ENCODE peak calls at places on chromosomes 1 and 21, in eight cellular contexts. H is activated T-helper 1 cell treated with anti-CD3 and anti-CD28 coated beads, Interleukin-2, amount 50 U/mL, for 16 hours; D is astrocyte of the spinal cord; J is upper lobe of left lung; R is NCI-H2029; K is MCF 10A; Z is T-helper 2 cell; M is activated CD8-positive, alpha-beta T cell treated with anti-CD3 and anti-CD28 coated beads for 36 hours. Y is an unnamed sample.

GRCh38 chr1:236501093-236501492 is 22.7 kb upstream of the LGALS8 start:
- DNase-seq in H (no peak), D (no peak), J (no peak), R (no peak), K (no peak), Z (no peak), M (no peak), Y (no peak)

GRCh38 chr1:104780470-104781078 is 1030.9 kb downstream of the AMY1C start:
- DNase-seq in H (no peak), D (peak), J (no peak), R (peak), K (peak), Z (no peak), M (peak), Y (no peak)

GRCh38 chr1:108079550-108079949 is 114.6 kb upstream of the VAV3 start:
- DNase-seq in H (no peak), D (no peak), J (no peak), R (no peak), K (no peak), Z (peak), M (peak), Y (no peak)

GRCh38 chr1:41238311-41239094 is 3.6 kb downstream of the SCMH1 start:
- DNase-seq in H (no peak), D (peak), J (no peak), R (no peak), K (peak), Z (no peak), M (peak), Y (no peak)

GRCh38 chr1:109272021-109272799 is 10.7 kb downstream of the PSRC1 start:
- DNase-seq in H (no peak), D (no peak), J (no peak), R (no peak), K (no peak), Z (no peak), M (no peak), Y (no peak)

GRCh38 chr1:19954059-19954458 is 25.4 kb downstream of the PLA2G2A start:
- DNase-seq in H (no peak), D (no peak), J (no peak), R (no peak), K (no peak), Z (no peak), M (no peak), Y (no peak)

GRCh38 chr1:182602945-182603645 is 1.1 kb downstream of the RGS16 start:
- DNase-seq in H (no peak), D (no peak), J (no peak), R (no peak), K (no peak), Z (no peak), M (peak), Y (no peak)

GRCh38 chr1:185441608-185442007 is 124.6 kb upstream of the IVNS1ABP start:
- DNase-seq in H (no peak), D (peak), J (no peak), R (no peak), K (peak), Z (no peak), M (no peak), Y (no peak)

GRCh38 chr1:36307601-36308330 is 1.6 kb downstream of the SH3D21 start:
- DNase-seq in H (no peak), D (no peak), J (no peak), R (no peak), K (no peak), Z (no peak), M (no peak), Y (no peak)

GRCh38 chr1:26358411-26359384 is 4.8 kb upstream of the CRYBG2 start:
- DNase-seq in H (peak), D (no peak), J (no peak), R (no peak), K (peak), Z (peak), M (peak), Y (no peak)

GRCh38 chr1:156738407-156738806 is 2.5 kb downstream of the MRPL24 start:
- DNase-seq in H (no peak), D (no peak), J (no peak), R (no peak), K (no peak), Z (no peak), M (no peak), Y (no peak)

GRCh38 chr1:27542463-27543273 is 52.7 kb upstream of the WASF2 start:
- DNase-seq in H (no peak), D (peak), J (peak), R (no peak), K (peak), Z (no peak), M (peak), Y (no peak)

GRCh38 chr21:35882791-35883240 is 177.5 kb downstream of the SETD4 start:
- DNase-seq in H (no peak), D (no peak), J (no peak), R (no peak), K (no peak), Z (no peak), M (no peak), Y (peak)

GRCh38 chr1:64892576-64893573 is 73.5 kb downstream of the JAK1 start:
- DNase-seq in H (no peak), D (no peak), J (no peak), R (no peak), K (peak), Z (no peak), M (no peak), Y (no peak)

GRCh38 chr1:1360511-1361169 is 2.3 kb upstream of the MXRA8 start:
- DNase-seq in H (no peak), D (peak), J (peak), R (no peak), K (peak), Z (no peak), M (no peak), Y (peak)

GRCh38 chr1:56644064-56644940 is 812 bp upstream of the PRKAA2 start:
- DNase-seq in H (no peak), D (peak), J (no peak), R (peak), K (no peak), Z (no peak), M (no peak), Y (no peak)

GRCh38 chr1:22850681-22851080 is 122.0 kb downstream of the LACTBL1 start:
- DNase-seq in H (no peak), D (peak), J (no peak), R (no peak), K (peak), Z (no peak), M (no peak), Y (no peak)

GRCh38 chr1:10407201-10407600 is 8.3 kb downstream of the PGD start:
- DNase-seq in H (no peak), D (no peak), J (no peak), R (no peak), K (no peak), Z (no peak), M (no peak), Y (no peak)

GRCh38 chr1:33147275-33147996 is 34.4 kb downstream of the TRIM62 start:
- DNase-seq in H (no peak), D (no peak), J (peak), R (no peak), K (no peak), Z (no peak), M (no peak), Y (no peak)

GRCh38 chr1:39170731-39171375 is 33.6 kb upstream of the MACF1 start:
- DNase-seq in H (no peak), D (no peak), J (no peak), R (peak), K (no peak), Z (no peak), M (no peak), Y (no peak)

GRCh38 chr1:1550591-1551432 is 10.4 kb upstream of the TMEM240 start:
- DNase-seq in H (no peak), D (peak), J (peak), R (no peak), K (no peak), Z (no peak), M (no peak), Y (no peak)

GRCh38 chr1:41689139-41689538 is 204.7 kb upstream of the EDN2 start:
- DNase-seq in H (no peak), D (no peak), J (no peak), R (no peak), K (no peak), Z (no peak), M (no peak), Y (no peak)

GRCh38 chr1:208772891-208773290 is 528.7 kb upstream of the PLXNA2 start:
- DNase-seq in H (no peak), D (no peak), J (no peak), R (no peak), K (no peak), Z (no peak), M (no peak), Y (no peak)

GRCh38 chr1:111832521-111833155 is 76.9 kb downstream of the DDX20 start:
- DNase-seq in H (no peak), D (no peak), J (no peak), R (no peak), K (no peak), Z (no peak), M (no peak), Y (no peak)